ENCODE peak calls at places on chromosomes 11 and 22, in four cellular contexts. One of them, this sample, is unnamed.

GRCh38 chr11:94975599-94975998 is 2.1 kb downstream of the KDM4D start:
- DNase-seq in K562: no peak
- DNase-seq in HepG2: no peak
- DNase-seq in GM12878: no peak
- DNase-seq in this sample: no peak

GRCh38 chr11:131999084-131999483 is 628.7 kb downstream of the NTM start:
- DNase-seq in K562: no peak
- DNase-seq in GM12878: no peak
- DNase-seq in HepG2: no peak
- DNase-seq in this sample: peak

GRCh38 chr11:73650400-73650799 is 4.0 kb downstream of the PLEKHB1 start:
- DNase-seq in GM12878: no peak
- DNase-seq in HepG2: no peak
- DNase-seq in K562: no peak
- DNase-seq in this sample: no peak

GRCh38 chr11:2901196-2901796 is 15.7 kb upstream of the CDKN1C start:
- DNase-seq in K562: no peak
- DNase-seq in GM12878: no peak
- DNase-seq in HepG2: no peak
- DNase-seq in this sample: no peak

GRCh38 chr11:7448126-7448525 is 37.2 kb upstream of the OLFML1 start:
- DNase-seq in HepG2: no peak
- DNase-seq in GM12878: no peak
- DNase-seq in K562: no peak
- DNase-seq in this sample: peak

GRCh38 chr11:28250192-28250591 is 142.0 kb downstream of the METTL15 start:
- DNase-seq in GM12878: no peak
- DNase-seq in HepG2: no peak
- DNase-seq in K562: no peak
- DNase-seq in this sample: no peak

GRCh38 chr11:62013266-62014157 is 46.1 kb upstream of the FTH1 start:
- DNase-seq in GM12878: no peak
- DNase-seq in K562: no peak
- DNase-seq in HepG2: no peak
- DNase-seq in this sample: no peak

GRCh38 chr22:43289976-43290663 is 53.1 kb downstream of the SCUBE1 start:
- DNase-seq in GM12878: no peak
- DNase-seq in K562: no peak
- DNase-seq in HepG2: no peak
- DNase-seq in this sample: no peak

GRCh38 chr11:86577663-86578636 is 94.5 kb downstream of the ME3 start:
- DNase-seq in K562: no peak
- DNase-seq in HepG2: peak
- DNase-seq in GM12878: no peak
- DNase-seq in this sample: no peak
- TF ChIP-seq POLR2AphosphoS5 in K562: no peak
- TF ChIP-seq POLR2AphosphoS5 in HepG2: no peak
- TF ChIP-seq POLR2AphosphoS5 in GM12878: no peak
- TF ChIP-seq POLR2AphosphoS5 in this sample: no peak

GRCh38 chr11:30868495-30869130 is 282.5 kb upstream of the MPPED2 start:
- DNase-seq in GM12878: no peak
- DNase-seq in K562: no peak
- DNase-seq in HepG2: no peak
- DNase-seq in this sample: no peak
- TF ChIP-seq JUNB in GM12878: no peak
- TF ChIP-seq JUNB in K562: no peak
- TF ChIP-seq JUNB in HepG2: no peak
- TF ChIP-seq JUNB in this sample: no peak

DNA sequence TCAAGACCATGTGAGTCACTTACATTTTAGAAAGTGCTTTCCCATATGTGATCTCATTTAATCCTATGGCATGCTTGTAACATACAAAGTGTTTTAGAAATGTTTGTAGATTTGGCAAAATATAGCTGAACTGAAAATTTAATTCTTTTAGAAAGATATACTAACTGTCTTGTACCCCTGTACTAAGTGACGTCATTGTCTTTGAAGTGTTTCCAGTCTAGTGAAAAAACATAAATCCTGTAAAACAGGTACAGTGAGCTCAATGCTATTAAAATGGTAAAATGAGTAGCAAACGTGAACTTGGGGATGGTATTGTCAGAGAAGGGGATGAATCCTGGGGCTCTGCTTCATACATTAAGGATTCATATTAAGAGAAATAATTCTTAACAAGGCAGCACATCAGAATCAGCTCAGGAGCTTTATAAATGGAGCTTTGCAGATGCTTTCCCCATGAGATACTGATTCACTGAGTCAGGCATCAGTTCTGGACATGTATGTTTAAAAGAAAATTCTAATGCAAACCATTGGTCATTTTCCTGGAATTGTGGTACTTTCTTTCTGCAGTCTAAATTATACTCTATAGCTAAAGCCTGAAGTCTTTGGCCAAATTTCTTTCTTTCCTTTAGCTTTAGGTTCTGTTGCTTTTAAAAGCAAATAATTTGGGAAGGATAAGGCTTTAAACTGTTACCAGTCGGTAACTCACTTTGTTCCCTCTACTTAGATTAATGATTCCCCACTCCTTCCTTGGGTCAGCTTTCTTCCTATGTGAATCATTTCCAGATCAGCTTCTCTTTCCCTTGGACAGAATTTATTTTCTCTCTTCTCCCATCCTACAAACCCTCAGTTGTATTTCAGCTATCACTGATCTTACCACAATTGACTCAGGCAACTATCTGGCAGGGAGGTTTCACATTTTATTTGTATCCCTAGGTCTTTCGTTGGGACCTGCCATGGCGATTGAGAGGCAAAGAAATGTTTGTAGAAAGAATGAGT is 57.6 kb upstream of the DDI1 start:
- DNase-seq in HepG2: no peak
- DNase-seq in GM12878: no peak
- DNase-seq in K562: no peak
- DNase-seq in this sample: no peak
- TF ChIP-seq POLR2AphosphoS5 in HepG2: no peak
- TF ChIP-seq POLR2AphosphoS5 in GM12878: no peak
- TF ChIP-seq POLR2AphosphoS5 in K562: no peak
- TF ChIP-seq POLR2AphosphoS5 in this sample: no peak

DNA sequence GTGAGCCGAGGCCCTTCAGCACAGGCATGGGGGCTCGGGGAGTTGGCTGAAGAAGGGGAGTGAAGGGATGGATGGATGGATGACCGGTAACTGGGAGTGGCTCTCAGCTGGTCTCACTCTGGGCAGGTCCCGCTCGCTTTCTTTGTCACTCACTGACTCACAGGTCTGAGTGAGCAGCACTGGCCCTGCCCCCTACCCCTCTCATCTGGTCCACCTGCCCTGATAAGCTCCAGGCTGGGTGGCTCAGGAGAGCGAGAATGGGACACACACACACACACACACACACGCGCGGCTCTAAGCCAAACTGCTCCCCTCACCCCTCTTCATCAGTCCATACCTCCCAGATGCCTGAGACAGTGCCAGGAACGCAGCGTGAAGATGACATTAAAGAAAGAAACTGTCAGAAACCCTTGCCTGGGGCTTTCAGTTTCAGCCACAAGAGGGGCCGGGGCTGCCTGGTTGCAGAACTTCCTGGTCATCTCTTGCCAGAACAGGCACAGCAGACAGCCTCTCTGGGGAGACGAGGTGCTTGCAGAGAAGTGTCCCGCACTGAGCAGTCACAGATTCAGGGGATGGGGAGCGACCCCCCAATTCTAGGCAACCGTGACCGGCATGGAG is 16.5 kb upstream of the SHISAL1 start:
- DNase-seq in HepG2: no peak
- DNase-seq in K562: no peak
- DNase-seq in GM12878: peak
- DNase-seq in this sample: no peak
- TF ChIP-seq JUNB in HepG2: no peak
- TF ChIP-seq JUNB in K562: no peak
- TF ChIP-seq JUNB in GM12878: no peak
- TF ChIP-seq JUNB in this sample: no peak

GRCh38 chr11:102268083-102268984 is 49.0 kb upstream of the BIRC3 start:
- DNase-seq in K562: peak
- DNase-seq in GM12878: peak
- DNase-seq in HepG2: peak
- DNase-seq in this sample: peak

GRCh38 chr11:102268985-102269470 is 48.3 kb upstream of the BIRC3 start:
- DNase-seq in K562: no peak
- DNase-seq in GM12878: no peak
- DNase-seq in HepG2: no peak
- DNase-seq in this sample: peak

GRCh38 chr11:102269927-102270326 is 47.4 kb upstream of the BIRC3 start:
- DNase-seq in GM12878: no peak
- DNase-seq in HepG2: no peak
- DNase-seq in K562: no peak
- DNase-seq in this sample: no peak

GRCh38 chr11:102266111-102266510 is 51.2 kb upstream of the BIRC3 start:
- DNase-seq in GM12878: no peak
- DNase-seq in K562: no peak
- DNase-seq in HepG2: no peak
- DNase-seq in this sample: no peak

DNA sequence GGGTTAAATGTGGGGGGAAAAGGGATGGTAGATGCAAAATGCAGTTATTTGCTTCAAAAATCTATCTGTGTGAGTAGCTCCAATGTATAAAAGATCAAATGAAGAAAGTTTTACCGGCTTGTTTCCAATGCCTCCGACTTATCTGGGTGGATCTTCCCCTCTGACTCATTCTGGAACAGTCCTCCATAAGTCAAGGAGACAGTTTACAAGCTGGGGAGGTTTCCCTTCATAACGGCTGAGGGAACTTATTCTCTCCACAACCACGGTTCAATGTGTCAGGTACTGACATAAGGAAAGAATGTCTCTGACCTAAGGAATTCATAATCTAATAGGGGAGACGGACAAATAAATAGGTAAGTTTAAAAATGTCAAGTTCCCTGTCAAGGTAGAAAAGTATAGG is 49.7 kb upstream of the BIRC3 start:
- DNase-seq in GM12878: no peak
- DNase-seq in K562: peak
- DNase-seq in HepG2: no peak
- DNase-seq in this sample: no peak
- TF ChIP-seq POLR2AphosphoS5 in GM12878: no peak
- TF ChIP-seq POLR2AphosphoS5 in K562: no peak
- TF ChIP-seq POLR2AphosphoS5 in HepG2: no peak
- TF ChIP-seq POLR2AphosphoS5 in this sample: no peak

GRCh38 chr22:50684986-50685385 is 12.4 kb downstream of the SHANK3 start:
- DNase-seq in K562: no peak
- DNase-seq in GM12878: no peak
- DNase-seq in HepG2: no peak
- DNase-seq in this sample: no peak
- TF ChIP-seq JUNB in K562: no peak
- TF ChIP-seq JUNB in GM12878: no peak
- TF ChIP-seq JUNB in HepG2: no peak
- TF ChIP-seq JUNB in this sample: no peak

This sample was measured in GM23338.